ENCODE peak calls at places on chromosome 3, in seven cellular contexts. N is heart right ventricle, Z is neuronal stem cell, Y is PC-3, E is right cardiac atrium, D is left lung, G is lung. K is an unnamed sample. For H3K27me3, the result is how much of the 10 kb centered on the place peaks cover.

GRCh38 chr3:107523361-107524213 is 825 bp downstream of the BBX start:
- DNase-seq in Y (peak), N (peak), E (peak), D (peak), Z (peak), G (peak), K (peak)

GRCh38 chr3:73472429-73472828 is 152.3 kb downstream of the PDZRN3 start:
- DNase-seq in G (no peak), N (no peak), D (no peak), E (no peak), Y (no peak), Z (no peak), K (no peak)

GRCh38 chr3:122996038-122996580 is 31.5 kb downstream of the SEMA5B start:
- DNase-seq in G (no peak), Y (no peak), Z (no peak), E (peak), N (no peak), D (no peak), K (no peak)

GRCh38 chr3:10555263-10555662 is 49.9 kb upstream of the ATP2B2 start:
- DNase-seq in G (no peak), D (no peak), Z (no peak), N (no peak), Y (no peak), E (no peak), K (no peak)

GRCh38 chr3:87082806-87083440 is 92.0 kb upstream of the VGLL3 start:
- DNase-seq in E (no peak), N (peak), G (no peak), D (no peak), Z (peak), Y (peak), K (peak)

GRCh38 chr3:59290358-59290757 is 240.5 kb upstream of the CFAP20DC start:
- DNase-seq in G (no peak), Z (no peak), N (no peak), D (no peak), E (no peak), Y (peak), K (no peak)

GRCh38 chr3:155386306-155386705 is 92.8 kb upstream of the STRIT1 start:
- DNase-seq in E (peak), N (no peak), Z (no peak), D (no peak), Y (no peak), G (no peak), K (no peak)

GRCh38 chr3:185983495-185984141 is 45.8 kb upstream of the TRA2B start:
- DNase-seq in E (peak), N (peak), G (peak), Z (peak), Y (peak), D (peak), K (peak)

GRCh38 chr3:51311055-51311454 is 74.0 kb upstream of the MANF start:
- DNase-seq in N (no peak), D (no peak), Y (peak), E (no peak), G (no peak), Z (no peak), K (no peak)

GRCh38 chr3:48561045-48561736 is 2.4 kb downstream of the UCN2 start:
- DNase-seq in E (peak), G (no peak), N (peak), Z (peak), D (peak), Y (no peak), K (no peak)

GRCh38 chr3:65439641-65440040 is 599.1 kb downstream of the MAGI1 start:
- DNase-seq in N (peak), Z (peak), D (peak), E (peak), Y (peak), G (no peak), K (peak)

GRCh38 chr3:103440539-103441113 is 1005.8 kb downstream of the ZPLD1 start:
- DNase-seq in N (no peak), Z (no peak), G (no peak), E (no peak), D (no peak), Y (peak), K (no peak)

GRCh38 chr3:154430014-154430413 is at the start of gene GPR149:
- DNase-seq in Y (no peak), E (no peak), Z (no peak), N (no peak), G (no peak), D (no peak), K (peak)

GRCh38 chr3:168998792-168999191 is 664.7 kb downstream of the MECOM start:
- DNase-seq in E (no peak), D (no peak), Z (no peak), N (no peak), Y (peak), G (no peak), K (no peak)

GRCh38 chr3:101732240-101732641 is 7.8 kb downstream of the CEP97 start:
- DNase-seq in Y (no peak), D (no peak), N (no peak), E (no peak), G (no peak), Z (no peak), K (no peak)

GRCh38 chr3:169410430-169410829 is 253.1 kb downstream of the MECOM start:
- DNase-seq in D (no peak), Z (no peak), N (no peak), Y (no peak), G (no peak), E (no peak), K (no peak)

GRCh38 chr3:47239929-47240328 is 42.7 kb downstream of the KIF9 start:
- DNase-seq in Z (no peak), G (no peak), Y (no peak), N (no peak), D (no peak), E (no peak), K (no peak)

GRCh38 chr3:64639022-64639421 is 48.8 kb downstream of the ADAMTS9 start:
- DNase-seq in Z (peak), G (no peak), D (no peak), N (no peak), Y (no peak), E (no peak), K (no peak)

GRCh38 chr3:150597646-150598045 is 5.5 kb upstream of the SELENOT start:
- DNase-seq in D (no peak), Y (no peak), G (no peak), E (no peak), Z (no peak), N (no peak), K (no peak)

GRCh38 chr3:138114431-138114918 is 933 bp downstream of the DZIP1L start:
- DNase-seq in G (no peak), N (peak), Z (no peak), D (no peak), E (no peak), Y (no peak), K (no peak)

GRCh38 chr3:70558955-70559354 is 246.5 kb upstream of the MDFIC2 start:
- DNase-seq in N (no peak), D (no peak), Y (no peak), E (no peak), G (no peak), Z (no peak), K (no peak)

GRCh38 chr3:29079358-29079757 is 201.5 kb upstream of the RBMS3 start:
- DNase-seq in Y (no peak), D (no peak), N (no peak), Z (no peak), G (no peak), E (no peak), K (no peak)

GRCh38 chr3:184366619-184367321 is 5.3 kb downstream of the POLR2H start:
- DNase-seq in G (no peak), D (no peak), Z (no peak), E (no peak), Y (peak), N (no peak), K (no peak)

GRCh38 chr3:184371570-184372018 is 6.4 kb downstream of the THPO start:
- DNase-seq in G (peak), E (peak), D (peak), N (peak), Y (peak), Z (no peak), K (peak)

GRCh38 chr3:184368804-184369183 is 7.3 kb downstream of the POLR2H start:
- DNase-seq in Y (no peak), Z (no peak), D (no peak), G (no peak), N (no peak), E (peak), K (no peak)

GRCh38 chr3:184372296-184372821 is 5.6 kb downstream of the THPO start:
- DNase-seq in G (no peak), Z (no peak), N (no peak), E (no peak), D (no peak), Y (no peak), K (no peak)

DNA sequence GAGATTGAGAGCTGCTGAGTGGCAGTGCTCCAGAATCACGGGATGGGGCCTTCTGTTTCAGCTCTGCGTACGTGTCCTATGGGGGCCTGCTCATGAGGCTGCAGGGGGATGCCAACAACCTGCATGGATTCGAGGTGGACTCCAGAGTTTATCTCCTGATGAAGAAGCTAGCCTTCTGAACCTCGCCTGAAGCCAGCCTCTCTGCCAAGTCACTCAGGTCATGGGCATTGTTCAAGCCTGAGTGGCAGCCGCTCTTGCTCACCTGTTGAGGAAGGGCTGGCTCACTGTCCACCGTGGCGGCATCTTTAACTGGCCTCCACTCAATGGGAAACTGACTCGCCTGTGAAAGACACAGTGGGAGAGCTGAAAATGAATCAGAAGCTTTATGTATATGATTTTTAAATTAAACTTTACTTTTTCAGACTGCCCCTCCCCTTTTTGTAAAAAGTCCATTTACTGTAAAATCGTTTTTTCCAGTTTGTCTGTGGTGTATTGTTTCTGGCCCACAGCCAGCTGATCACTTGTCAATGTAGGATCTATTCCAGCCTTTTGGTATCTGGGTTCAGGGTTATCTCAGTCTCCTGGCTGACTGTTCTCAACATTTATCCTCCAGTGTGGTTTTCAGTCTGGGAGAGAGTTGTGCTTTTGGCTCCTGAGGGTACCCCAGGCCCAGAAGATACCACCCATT is 6.8 kb downstream of the POLR2H start:
- DNase-seq in E (peak), Y (no peak), Z (no peak), N (no peak), G (no peak), D (no peak), K (no peak)
- H3K27ac ChIP-seq in E (no peak), Y (no peak), Z (no peak), N (no peak), G (no peak), D (no peak), K (no peak)

GRCh38 chr3:45437388-45437787 is 49.0 kb downstream of the LARS2 start:
- DNase-seq in G (no peak), Z (no peak), Y (peak), D (no peak), E (no peak), N (no peak), K (no peak)

GRCh38 chr3:45435961-45436360 is 47.6 kb downstream of the LARS2 start:
- DNase-seq in Z (no peak), E (no peak), D (no peak), Y (no peak), G (no peak), N (no peak), K (no peak)

GRCh38 chr3:45440562-45440961 is 52.2 kb downstream of the LARS2 start:
- DNase-seq in E (no peak), Y (no peak), N (no peak), G (no peak), Z (no peak), D (no peak), K (no peak)

GRCh38 chr3:45434996-45435395 is 46.6 kb downstream of the LARS2 start:
- DNase-seq in N (no peak), Y (no peak), E (no peak), Z (no peak), D (no peak), G (no peak), K (no peak)
- H3K4me3 ChIP-seq in N (no peak), Y (no peak), E (no peak), Z (no peak), D (no peak), G (no peak), K (no peak)

GRCh38 chr3:124101643-124102042 is 109.7 kb upstream of the ROPN1 start:
- DNase-seq in G (no peak), Y (no peak), N (no peak), D (no peak), Z (no peak), E (no peak), K (no peak)

GRCh38 chr3:124092811-124093210 is 100.9 kb upstream of the ROPN1 start:
- DNase-seq in Y (no peak), G (no peak), E (no peak), N (no peak), D (no peak), Z (no peak), K (no peak)

GRCh38 chr3:124094496-124094895 is 102.6 kb upstream of the ROPN1 start:
- DNase-seq in D (no peak), E (no peak), G (no peak), Z (no peak), N (no peak), Y (no peak), K (no peak)

GRCh38 chr3:124097362-124098120 is 105.6 kb upstream of the ROPN1 start:
- DNase-seq in E (no peak), Y (peak), G (no peak), D (no peak), Z (no peak), N (no peak), K (no peak)
- H3K27me3 ChIP-seq in E (under half), Y (under half), G (under half), D (under half), Z (under half), N (under half), K (under half)

GRCh38 chr3:189137416-189137815 is 34.4 kb upstream of the TPRG1 start:
- DNase-seq in E (no peak), G (no peak), D (no peak), Y (no peak), Z (peak), N (no peak), K (no peak)
- H3K27ac ChIP-seq in E (no peak), G (no peak), D (no peak), Y (no peak), Z (no peak), N (no peak), K (no peak)

DNA sequence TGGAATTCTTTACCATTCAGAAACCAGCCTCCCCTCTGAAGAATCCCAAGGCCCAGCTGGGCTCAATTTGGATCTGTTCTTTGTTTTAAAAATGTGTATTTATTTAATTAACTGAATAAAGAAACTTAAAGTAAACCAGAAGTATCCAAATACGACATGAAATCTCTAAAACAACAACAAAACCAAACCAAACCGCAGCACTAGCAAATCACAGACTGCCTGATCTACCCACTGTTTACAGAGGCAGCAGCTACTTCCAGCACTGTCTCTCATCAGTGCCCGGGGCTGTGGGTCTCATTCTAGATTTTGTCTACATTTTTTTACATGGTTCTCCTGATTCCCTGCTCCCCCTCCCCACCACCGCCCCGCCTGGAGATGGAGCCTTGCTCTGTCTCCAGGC is 2.3 kb downstream of the FLNB start:
- DNase-seq in E (no peak), Y (no peak), N (no peak), Z (no peak), D (no peak), G (no peak), K (no peak)
- H3K4me3 ChIP-seq in E (peak), Y (peak), N (peak), Z (no peak), D (peak), G (peak), K (peak)

GRCh38 chr3:27715454-27715806 is 6.7 kb downstream of the EOMES start:
- DNase-seq in Y (no peak), G (no peak), Z (no peak), E (no peak), N (no peak), D (no peak), K (no peak)
- H3K27me3 ChIP-seq in Y (under half), G (under half), Z (half or more), E (under half), N (half or more), D (half or more), K (under half)